ENCODE peak calls at places on chromosome 10, in six cellular contexts. One of them, this sample, is unnamed.

GRCh38 chr10:58237014-58237830 is 30.5 kb downstream of the IPMK start:
- DNase-seq in A549: peak; percentile 76
- DNase-seq in HepG2: peak; percentile 78
- DNase-seq in SK-N-SH: no peak
- DNase-seq in K562: no peak
- DNase-seq in GM12878: no peak
- DNase-seq in this sample: peak; percentile 92

GRCh38 chr10:87685832-87686589 is 26.3 kb downstream of the PAPSS2 start:
- DNase-seq in A549: no peak
- DNase-seq in HepG2: no peak
- DNase-seq in SK-N-SH: no peak
- DNase-seq in K562: no peak
- DNase-seq in GM12878: no peak
- DNase-seq in this sample: no peak

GRCh38 chr10:5963071-5963470 is 14.3 kb downstream of the IL15RA start:
- DNase-seq in A549: no peak
- DNase-seq in HepG2: no peak
- DNase-seq in SK-N-SH: no peak
- DNase-seq in K562: no peak
- DNase-seq in GM12878: no peak
- DNase-seq in this sample: no peak

GRCh38 chr10:128031216-128031615 is 95.0 kb downstream of the MKI67 start:
- DNase-seq in A549: no peak
- DNase-seq in HepG2: no peak
- DNase-seq in SK-N-SH: no peak
- DNase-seq in K562: no peak
- DNase-seq in GM12878: no peak
- DNase-seq in this sample: no peak

GRCh38 chr10:86252573-86252972 is 114.0 kb downstream of the GRID1 start:
- DNase-seq in A549: no peak
- DNase-seq in HepG2: no peak
- DNase-seq in SK-N-SH: peak; percentile 63
- DNase-seq in K562: no peak
- DNase-seq in GM12878: no peak
- DNase-seq in this sample: no peak

GRCh38 chr10:70714961-70715360 is 42.7 kb downstream of the ADAMTS14 start:
- DNase-seq in A549: no peak
- DNase-seq in HepG2: no peak
- DNase-seq in SK-N-SH: no peak
- DNase-seq in K562: no peak
- DNase-seq in GM12878: no peak
- DNase-seq in this sample: no peak

GRCh38 chr10:103238506-103239252 is 7.0 kb upstream of the RPEL1 start:
- DNase-seq in A549: peak; percentile 98
- DNase-seq in HepG2: peak; percentile 63
- DNase-seq in SK-N-SH: no peak
- DNase-seq in K562: no peak
- DNase-seq in GM12878: no peak
- DNase-seq in this sample: peak; percentile 61

GRCh38 chr10:5855979-5856700 is 33.6 kb downstream of the ANKRD16 start:
- DNase-seq in A549: no peak
- DNase-seq in HepG2: peak; percentile 35
- DNase-seq in SK-N-SH: no peak
- DNase-seq in K562: no peak
- DNase-seq in GM12878: no peak
- DNase-seq in this sample: no peak

GRCh38 chr10:26215534-26215922 is 1.0 kb upstream of the GAD2 start:
- DNase-seq in A549: no peak
- DNase-seq in HepG2: no peak
- DNase-seq in SK-N-SH: no peak
- DNase-seq in K562: no peak
- DNase-seq in GM12878: no peak
- DNase-seq in this sample: no peak

GRCh38 chr10:133523631-133524203 is 3.4 kb upstream of the CYP2E1 start:
- DNase-seq in A549: no peak
- DNase-seq in HepG2: no peak
- DNase-seq in SK-N-SH: no peak
- DNase-seq in K562: no peak
- DNase-seq in GM12878: no peak
- DNase-seq in this sample: no peak

GRCh38 chr10:17504547-17505245 is 50.3 kb upstream of the ST8SIA6 start:
- DNase-seq in A549: no peak
- DNase-seq in HepG2: no peak
- DNase-seq in SK-N-SH: no peak
- DNase-seq in K562: no peak
- DNase-seq in GM12878: no peak
- DNase-seq in this sample: peak; percentile 84

GRCh38 chr10:14476641-14477407 is 146.1 kb upstream of the FRMD4A start:
- DNase-seq in A549: no peak
- DNase-seq in HepG2: no peak
- DNase-seq in SK-N-SH: no peak
- DNase-seq in K562: no peak
- DNase-seq in GM12878: no peak
- DNase-seq in this sample: peak; percentile 77

GRCh38 chr10:104680467-104681401 is 39.6 kb downstream of the SORCS3 start:
- DNase-seq in A549: peak; percentile 26
- DNase-seq in HepG2: no peak
- DNase-seq in SK-N-SH: peak; percentile 82
- DNase-seq in K562: no peak
- DNase-seq in GM12878: no peak
- DNase-seq in this sample: no peak

GRCh38 chr10:62492012-62492869 is 118.1 kb downstream of the ZNF365 start:
- DNase-seq in A549: peak; percentile 57
- DNase-seq in HepG2: peak; percentile 16
- DNase-seq in SK-N-SH: no peak
- DNase-seq in K562: no peak
- DNase-seq in GM12878: peak; percentile 25
- DNase-seq in this sample: peak; percentile 25

GRCh38 chr10:13390604-13391522 is 42.8 kb upstream of the SEPHS1 start:
- DNase-seq in A549: no peak
- DNase-seq in HepG2: no peak
- DNase-seq in SK-N-SH: peak; percentile 21
- DNase-seq in K562: peak; percentile 48
- DNase-seq in GM12878: no peak
- DNase-seq in this sample: no peak

GRCh38 chr10:3197354-3198003 is 24.9 kb upstream of the PITRM1 start:
- DNase-seq in A549: peak; percentile 78
- DNase-seq in HepG2: peak; percentile 36
- DNase-seq in SK-N-SH: peak; percentile 92
- DNase-seq in K562: peak; percentile 70
- DNase-seq in GM12878: peak; percentile 24
- DNase-seq in this sample: peak; percentile 84

GRCh38 chr10:86522385-86522855 is 828 bp upstream of the WAPL start:
- DNase-seq in A549: no peak
- DNase-seq in HepG2: no peak
- DNase-seq in SK-N-SH: no peak
- DNase-seq in K562: no peak
- DNase-seq in GM12878: no peak
- DNase-seq in this sample: no peak

GRCh38 chr10:119619215-119619614 is 22.5 kb upstream of the TIAL1 start:
- DNase-seq in A549: no peak
- DNase-seq in HepG2: no peak
- DNase-seq in SK-N-SH: no peak
- DNase-seq in K562: no peak
- DNase-seq in GM12878: no peak
- DNase-seq in this sample: no peak

GRCh38 chr10:113950268-113950667 is 93.4 kb upstream of the ADRB1 start:
- DNase-seq in A549: no peak
- DNase-seq in HepG2: no peak
- DNase-seq in SK-N-SH: no peak
- DNase-seq in K562: no peak
- DNase-seq in GM12878: no peak
- DNase-seq in this sample: no peak

GRCh38 chr10:113959383-113959760 is 84.3 kb upstream of the ADRB1 start:
- DNase-seq in A549: peak; percentile 45
- DNase-seq in HepG2: no peak
- DNase-seq in SK-N-SH: no peak
- DNase-seq in K562: no peak
- DNase-seq in GM12878: no peak
- DNase-seq in this sample: no peak

GRCh38 chr10:113957013-113957412 is 86.7 kb upstream of the ADRB1 start:
- DNase-seq in A549: peak; percentile 26
- DNase-seq in HepG2: peak; percentile 65
- DNase-seq in SK-N-SH: no peak
- DNase-seq in K562: no peak
- DNase-seq in GM12878: no peak
- DNase-seq in this sample: peak; percentile 93

GRCh38 chr10:113958631-113959382 is 84.9 kb upstream of the ADRB1 start:
- DNase-seq in A549: peak; percentile 90
- DNase-seq in HepG2: peak; percentile 88
- DNase-seq in SK-N-SH: no peak
- DNase-seq in K562: no peak
- DNase-seq in GM12878: no peak
- DNase-seq in this sample: peak; percentile 93

GRCh38 chr10:113953505-113954272 is 90.0 kb upstream of the ADRB1 start:
- DNase-seq in A549: no peak
- DNase-seq in HepG2: no peak
- DNase-seq in SK-N-SH: no peak
- DNase-seq in K562: no peak
- DNase-seq in GM12878: no peak
- DNase-seq in this sample: no peak
- TF ChIP-seq CTCF in A549: no peak
- TF ChIP-seq CTCF in HepG2: peak; percentile 10
- TF ChIP-seq CTCF in SK-N-SH: peak; percentile 38
- TF ChIP-seq CTCF in K562: peak; percentile 28
- TF ChIP-seq CTCF in GM12878: no peak
- TF ChIP-seq CTCF in this sample: no peak

GRCh38 chr10:124728830-124729661 is 15.1 kb downstream of the FAM53B start:
- DNase-seq in A549: no peak
- DNase-seq in HepG2: no peak
- DNase-seq in SK-N-SH: no peak
- DNase-seq in K562: no peak
- DNase-seq in GM12878: no peak
- DNase-seq in this sample: no peak
- TF ChIP-seq SMC3 in A549: no peak
- TF ChIP-seq SMC3 in HepG2: no peak
- TF ChIP-seq SMC3 in SK-N-SH: no peak
- TF ChIP-seq SMC3 in K562: no peak
- TF ChIP-seq SMC3 in GM12878: no peak
- TF ChIP-seq SMC3 in this sample: no peak

DNA sequence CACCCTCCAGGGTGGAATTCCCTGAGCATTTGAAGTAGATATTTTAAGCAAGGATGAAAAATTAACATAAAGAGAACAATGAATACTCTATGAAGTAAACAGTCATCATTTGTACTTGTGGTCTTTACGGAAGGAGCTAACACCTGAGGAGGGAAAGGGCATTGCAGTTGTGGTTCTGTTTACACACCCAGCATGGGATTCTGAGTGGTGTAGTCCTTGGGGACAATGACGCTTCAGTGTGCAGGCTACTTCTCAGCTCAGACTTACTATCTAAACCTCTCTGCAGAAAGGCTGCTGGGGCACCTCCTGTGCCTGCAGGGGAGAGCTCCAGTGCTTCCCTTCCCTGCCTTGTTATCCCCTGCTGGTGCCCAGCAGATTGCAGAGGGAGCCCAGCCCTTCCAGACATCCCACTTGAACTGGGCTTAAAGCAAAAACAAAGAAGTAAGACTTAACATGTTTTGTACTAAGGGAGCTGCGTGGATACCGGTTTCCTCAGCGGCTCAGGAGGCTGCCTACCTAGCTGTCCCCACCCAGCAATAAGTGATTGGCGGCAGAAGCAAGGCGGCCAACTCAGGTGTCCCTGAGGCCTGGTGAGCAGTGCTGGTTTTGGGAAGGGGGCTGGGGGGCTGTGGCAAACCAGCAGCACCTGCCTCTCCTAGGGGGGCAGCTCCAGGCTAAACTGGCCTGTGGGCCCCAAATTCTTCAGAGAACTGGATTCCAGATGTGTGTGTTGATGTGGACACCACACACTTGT is 89.1 kb downstream of the CELF2 start:
- DNase-seq in A549: no peak
- DNase-seq in HepG2: no peak
- DNase-seq in SK-N-SH: no peak
- DNase-seq in K562: no peak
- DNase-seq in GM12878: peak; percentile 42
- DNase-seq in this sample: no peak
- TF ChIP-seq CTCF in A549: no peak
- TF ChIP-seq CTCF in HepG2: no peak
- TF ChIP-seq CTCF in SK-N-SH: no peak
- TF ChIP-seq CTCF in K562: no peak
- TF ChIP-seq CTCF in GM12878: no peak
- TF ChIP-seq CTCF in this sample: no peak

GRCh38 chr10:89505606-89506005 is 29.8 kb downstream of the SLC16A12 start:
- DNase-seq in A549: no peak
- DNase-seq in HepG2: no peak
- DNase-seq in SK-N-SH: no peak
- DNase-seq in K562: no peak
- DNase-seq in GM12878: no peak
- DNase-seq in this sample: no peak

GRCh38 chr10:89504691-89505090 is 30.7 kb downstream of the SLC16A12 start:
- DNase-seq in A549: no peak
- DNase-seq in HepG2: no peak
- DNase-seq in SK-N-SH: no peak
- DNase-seq in K562: no peak
- DNase-seq in GM12878: no peak
- DNase-seq in this sample: no peak

GRCh38 chr10:89503151-89503550 is 32.2 kb downstream of the SLC16A12 start:
- DNase-seq in A549: no peak
- DNase-seq in HepG2: no peak
- DNase-seq in SK-N-SH: no peak
- DNase-seq in K562: no peak
- DNase-seq in GM12878: no peak
- DNase-seq in this sample: no peak

GRCh38 chr10:89503633-89504345 is 31.6 kb downstream of the SLC16A12 start:
- DNase-seq in A549: no peak
- DNase-seq in HepG2: no peak
- DNase-seq in SK-N-SH: no peak
- DNase-seq in K562: no peak
- DNase-seq in GM12878: no peak
- DNase-seq in this sample: peak; percentile 19

GRCh38 chr10:89502556-89502955 is 32.8 kb downstream of the SLC16A12 start:
- DNase-seq in A549: no peak
- DNase-seq in HepG2: no peak
- DNase-seq in SK-N-SH: no peak
- DNase-seq in K562: no peak
- DNase-seq in GM12878: no peak
- DNase-seq in this sample: peak; percentile 85
- TF ChIP-seq SMC3 in A549: no peak
- TF ChIP-seq SMC3 in HepG2: no peak
- TF ChIP-seq SMC3 in SK-N-SH: no peak
- TF ChIP-seq SMC3 in K562: no peak
- TF ChIP-seq SMC3 in GM12878: no peak
- TF ChIP-seq SMC3 in this sample: no peak

DNA sequence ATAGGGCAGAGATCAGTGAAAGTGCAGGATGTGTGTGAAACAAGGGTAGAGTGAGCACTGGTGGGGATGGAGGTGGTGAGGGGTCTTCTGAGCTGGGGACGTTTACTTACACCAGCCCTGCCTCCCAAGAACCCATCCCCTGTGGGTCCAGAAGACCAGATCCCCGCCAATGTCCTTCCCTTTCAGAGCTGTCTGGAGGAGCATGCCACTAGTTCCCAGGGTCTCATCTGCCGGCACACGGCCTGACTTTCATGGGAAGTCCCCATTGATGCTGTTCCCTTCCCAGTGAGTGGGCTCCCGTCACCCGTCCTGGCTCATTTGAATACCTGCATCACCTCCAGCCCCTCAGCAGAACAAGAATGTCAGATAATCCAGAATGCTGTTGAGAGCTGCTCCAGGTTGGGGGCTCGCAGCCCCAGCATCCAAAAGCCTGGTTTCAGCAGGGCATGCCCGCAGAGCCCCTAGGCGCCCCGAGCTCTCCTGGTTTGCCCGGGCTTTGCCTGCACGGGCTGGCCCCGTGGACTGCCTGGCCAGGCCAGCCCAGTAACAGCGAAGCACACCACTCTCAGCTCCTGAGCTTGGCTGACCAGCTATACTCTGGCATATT is 246.7 kb downstream of the MGMT start:
- DNase-seq in A549: no peak
- DNase-seq in HepG2: no peak
- DNase-seq in SK-N-SH: no peak
- DNase-seq in K562: no peak
- DNase-seq in GM12878: no peak
- DNase-seq in this sample: no peak
- TF ChIP-seq CTCF in A549: no peak
- TF ChIP-seq CTCF in HepG2: no peak
- TF ChIP-seq CTCF in SK-N-SH: no peak
- TF ChIP-seq CTCF in K562: no peak
- TF ChIP-seq CTCF in GM12878: no peak
- TF ChIP-seq CTCF in this sample: no peak

This sample was measured in IMR-90.